ENCODE peak calls at places on chromosomes 3 and 15, in six cellular contexts. N is OCI-LY7; B is CD8-positive, alpha-beta T cell; D is CD4-positive, CD25-positive, alpha-beta regulatory T cell; C is psoas muscle; M is fibroblast of lung. R is an unnamed sample. For H3K9me3, the result is how much of the 10 kb centered on the place peaks cover.

GRCh38 chr3:14122301-14122700 is 2.4 kb downstream of the CHCHD4 start:
- DNase-seq in N (no peak), B (no peak), M (no peak), D (no peak), C (no peak), R (no peak)

GRCh38 chr3:8110966-8111798 is 390.4 kb upstream of the LMCD1 start:
- DNase-seq in C (no peak), D (peak), M (peak), N (peak), B (peak), R (peak)

GRCh38 chr3:21962456-21962855 is 211.4 kb upstream of the ZNF385D start:
- DNase-seq in N (no peak), C (no peak), D (no peak), B (no peak), M (peak), R (no peak)

GRCh38 chr3:160225181-160226025 is at the start of gene C3orf80:
- DNase-seq in D (peak), C (peak), B (peak), M (peak), N (peak), R (no peak)

GRCh38 chr3:145248928-145249327 is 912.1 kb downstream of the PLOD2 start:
- DNase-seq in C (no peak), B (no peak), D (no peak), M (no peak), N (no peak), R (no peak)

GRCh38 chr3:9837701-9838582 is 5.9 kb downstream of the RPUSD3 start:
- DNase-seq in B (no peak), M (no peak), N (no peak), D (no peak), C (no peak), R (no peak)

GRCh38 chr3:31733234-31733667 is 200.5 kb downstream of the STT3B start:
- DNase-seq in M (no peak), B (no peak), D (no peak), N (no peak), C (no peak), R (no peak)

GRCh38 chr15:69060041-69060481 is 45.6 kb downstream of the NOX5 start:
- DNase-seq in D (no peak), C (peak), B (no peak), M (no peak), N (no peak), R (no peak)

GRCh38 chr3:158842946-158843345 is 41.1 kb downstream of the MFSD1 start:
- DNase-seq in B (no peak), N (no peak), M (no peak), D (no peak), C (no peak), R (no peak)

GRCh38 chr3:25648107-25648535 is 16.6 kb downstream of the TOP2B start:
- DNase-seq in N (peak), M (peak), C (no peak), D (peak), B (peak), R (peak)

GRCh38 chr15:47794266-47794914 is 77.1 kb downstream of the SEMA6D start:
- DNase-seq in C (no peak), D (no peak), M (no peak), B (no peak), N (no peak), R (no peak)

GRCh38 chr3:20310629-20311028 is 124.6 kb upstream of the SGO1 start:
- DNase-seq in M (no peak), N (no peak), C (no peak), D (no peak), B (no peak), R (no peak)

GRCh38 chr3:127043041-127043641 is 60.2 kb downstream of the PLXNA1 start:
- DNase-seq in M (no peak), D (no peak), N (no peak), C (no peak), B (no peak), R (no peak)

GRCh38 chr3:150314248-150315027 is 93.7 kb upstream of the TSC22D2 start:
- DNase-seq in M (peak), N (no peak), C (no peak), B (no peak), D (no peak), R (no peak)

GRCh38 chr3:11375333-11376076 is 103.3 kb downstream of the ATG7 start:
- DNase-seq in N (no peak), B (no peak), D (no peak), M (peak), C (no peak), R (no peak)

GRCh38 chr3:126166009-126166408 is 14.4 kb downstream of the ALDH1L1 start:
- DNase-seq in M (no peak), C (no peak), N (no peak), D (no peak), B (no peak), R (no peak)

GRCh38 chr3:14806641-14807263 is 12.0 kb upstream of the FGD5 start:
- DNase-seq in D (no peak), N (no peak), M (peak), B (no peak), C (peak), R (no peak)

GRCh38 chr3:59873576-59874230 is 823.9 kb upstream of the CFAP20DC start:
- DNase-seq in B (no peak), N (no peak), D (no peak), C (no peak), M (no peak), R (no peak)

GRCh38 chr3:78732471-78732870 is 1035.3 kb downstream of the ROBO1 start:
- DNase-seq in N (no peak), M (no peak), B (no peak), D (no peak), C (no peak), R (no peak)

GRCh38 chr3:78867409-78868372 is 900.1 kb downstream of the ROBO1 start:
- DNase-seq in B (no peak), D (no peak), N (no peak), M (peak), C (no peak), R (no peak)

GRCh38 chr3:191397771-191398170 is 63.2 kb upstream of the PYDC2 start:
- DNase-seq in M (no peak), D (no peak), N (no peak), B (no peak), C (no peak), R (no peak)

GRCh38 chr3:106345353-106346027 is 476.7 kb upstream of the CBLB start:
- DNase-seq in B (no peak), D (no peak), N (no peak), C (no peak), M (peak), R (no peak)

GRCh38 chr3:30011237-30011803 is 595.1 kb upstream of the TGFBR2 start:
- DNase-seq in N (no peak), B (no peak), M (no peak), C (no peak), D (no peak), R (no peak)

GRCh38 chr3:64541803-64542202 is 146.0 kb downstream of the ADAMTS9 start:
- DNase-seq in B (no peak), D (no peak), M (no peak), C (no peak), N (no peak), R (no peak)

GRCh38 chr15:57375827-57376694 is at the start of gene CGNL1:
- DNase-seq in M (no peak), B (no peak), N (no peak), D (no peak), C (peak), R (no peak)

GRCh38 chr15:74845208-74845568 is 2.2 kb upstream of the ULK3 start:
- DNase-seq in B (peak), M (no peak), C (no peak), N (no peak), D (peak), R (peak)

GRCh38 chr3:15325228-15325627 is 7.2 kb downstream of the SH3BP5 start:
- DNase-seq in B (no peak), N (no peak), M (no peak), D (no peak), C (no peak), R (no peak)

GRCh38 chr15:76337047-76337738 is 620 bp downstream of the ISL2 start:
- DNase-seq in N (peak), D (peak), B (no peak), M (peak), C (no peak), R (no peak)

GRCh38 chr3:63309780-63310179 is 31.7 kb downstream of the SYNPR start:
- DNase-seq in D (no peak), C (no peak), M (no peak), B (no peak), N (no peak), R (no peak)

GRCh38 chr3:46629571-46630517 is 17.5 kb downstream of the FAM240A start:
- DNase-seq in D (peak), C (peak), M (peak), N (peak), B (peak), R (peak)

GRCh38 chr3:126474498-126475410 is 937 bp downstream of the ZXDC start:
- DNase-seq in N (peak), M (peak), D (peak), B (peak), C (peak), R (no peak)

GRCh38 chr3:174973465-174973864 is 114.3 kb downstream of the NAALADL2 start:
- DNase-seq in N (no peak), B (no peak), M (no peak), C (no peak), D (no peak), R (no peak)

GRCh38 chr15:52658955-52659354 is 20.2 kb downstream of the ATOSA start:
- DNase-seq in D (peak), N (no peak), B (peak), C (no peak), M (no peak), R (no peak)

GRCh38 chr15:39479916-39480315 is 101.0 kb upstream of the THBS1 start:
- DNase-seq in N (no peak), M (peak), C (no peak), B (no peak), D (no peak), R (no peak)

GRCh38 chr3:143973352-143974021 is 1.9 kb downstream of the DIPK2A start:
- DNase-seq in N (no peak), B (no peak), C (no peak), M (peak), D (no peak), R (no peak)

GRCh38 chr3:64022451-64023186 is 675 bp downstream of the PSMD6 start:
- DNase-seq in B (peak), M (no peak), D (no peak), C (peak), N (no peak), R (peak)

GRCh38 chr15:29029651-29030195 is 143.9 kb downstream of the APBA2 start:
- DNase-seq in N (no peak), D (no peak), M (no peak), C (no peak), B (no peak), R (no peak)

GRCh38 chr3:145427355-145427754 is 733.6 kb downstream of the PLOD2 start:
- DNase-seq in N (no peak), M (no peak), C (no peak), B (no peak), D (no peak), R (no peak)

GRCh38 chr3:117955196-117955595 is 1079.5 kb downstream of the IGSF11 start:
- DNase-seq in M (no peak), C (no peak), D (no peak), B (no peak), N (no peak), R (no peak)

GRCh38 chr3:163129287-163129686 is 1632.7 kb downstream of the OTOL1 start:
- DNase-seq in B (no peak), M (no peak), C (no peak), N (no peak), D (no peak), R (no peak)
- H3K9me3 ChIP-seq in B (under half), M (under half), C (under half), N (under half), D (under half), R (under half)

GRCh38 chr15:92878593-92879053 is 21.5 kb upstream of the CHD2 start:
- DNase-seq in C (no peak), D (no peak), B (no peak), M (no peak), N (peak), R (no peak)
- H3K27ac ChIP-seq in C (peak), D (no peak), B (no peak), M (no peak), N (peak), R (no peak)

DNA sequence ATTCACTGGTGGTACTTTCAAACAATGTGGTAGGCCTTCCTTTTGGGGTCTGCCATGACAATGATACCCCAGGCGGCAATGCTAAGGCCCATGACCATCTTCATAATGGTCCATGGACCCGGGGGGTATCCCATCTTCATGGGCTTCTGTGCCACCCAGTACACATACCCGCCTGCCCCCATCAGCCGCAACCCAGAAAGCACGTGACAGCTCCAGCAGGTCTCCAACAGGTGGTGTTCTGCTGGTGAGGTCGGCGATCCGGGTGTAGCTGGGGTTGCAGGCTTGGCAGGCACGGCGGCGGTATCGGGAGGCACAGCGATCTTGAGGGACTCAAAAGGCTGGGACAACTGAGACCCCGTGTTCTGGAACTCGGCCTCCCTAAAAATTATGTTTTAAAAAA is 214.5 kb downstream of the SNRPN start:
- DNase-seq in B (no peak), D (no peak), M (no peak), C (no peak), N (no peak), R (no peak)
- H3K9me3 ChIP-seq in B (under half), D (under half), M (under half), C (under half), N (under half), R (under half)

GRCh38 chr3:170424879-170425278 is 6.2 kb downstream of the CLDN11 start:
- DNase-seq in C (no peak), M (no peak), N (no peak), B (no peak), D (no peak), R (no peak)
- H3K27ac ChIP-seq in C (no peak), M (no peak), N (no peak), B (no peak), D (no peak), R (no peak)

GRCh38 chr3:141291610-141292345 is 60.2 kb downstream of the PXYLP1 start:
- DNase-seq in M (no peak), D (no peak), N (no peak), B (no peak), C (no peak), R (no peak)

GRCh38 chr3:141289228-141289772 is 57.7 kb downstream of the PXYLP1 start:
- DNase-seq in B (no peak), C (no peak), N (no peak), D (no peak), M (no peak), R (no peak)

GRCh38 chr3:141294300-141294699 is 62.7 kb downstream of the PXYLP1 start:
- DNase-seq in M (peak), C (no peak), D (no peak), B (no peak), N (no peak), R (no peak)

GRCh38 chr3:141292346-141293058 is 60.9 kb downstream of the PXYLP1 start:
- DNase-seq in B (no peak), N (no peak), D (no peak), M (no peak), C (no peak), R (no peak)

GRCh38 chr3:141294848-141295247 is 63.2 kb downstream of the PXYLP1 start:
- DNase-seq in M (peak), B (no peak), D (no peak), C (no peak), N (no peak), R (no peak)
- H3K9me3 ChIP-seq in M (under half), B (under half), D (under half), C (under half), N (under half), R (under half)

GRCh38 chr3:16884748-16885587 is at the start of gene PLCL2:
- DNase-seq in N (peak), M (peak), B (peak), C (peak), D (peak), R (peak)

GRCh38 chr3:16881896-16882645 is 2.7 kb upstream of the PLCL2 start:
- DNase-seq in D (no peak), C (peak), N (no peak), M (no peak), B (no peak), R (no peak)

GRCh38 chr3:16884084-16884747 is 539 bp upstream of the PLCL2 start:
- DNase-seq in D (peak), M (peak), B (peak), C (peak), N (peak), R (peak)

GRCh38 chr3:16883057-16883725 is 1.6 kb upstream of the PLCL2 start:
- DNase-seq in N (no peak), D (no peak), M (peak), C (no peak), B (no peak), R (no peak)

GRCh38 chr3:16883726-16884083 is 1.1 kb upstream of the PLCL2 start:
- DNase-seq in B (no peak), M (no peak), N (no peak), C (no peak), D (no peak), R (no peak)
- H3K27ac ChIP-seq in B (no peak), M (peak), N (no peak), C (peak), D (no peak), R (peak)

GRCh38 chr3:104547040-104547439 is 819.7 kb upstream of the ALCAM start:
- DNase-seq in D (no peak), N (no peak), C (no peak), M (no peak), B (no peak), R (no peak)

GRCh38 chr3:104549099-104549714 is 817.5 kb upstream of the ALCAM start:
- DNase-seq in C (no peak), N (no peak), B (no peak), D (no peak), M (no peak), R (no peak)

GRCh38 chr3:104548401-104548800 is 818.3 kb upstream of the ALCAM start:
- DNase-seq in B (no peak), N (no peak), C (no peak), M (no peak), D (no peak), R (no peak)

DNA sequence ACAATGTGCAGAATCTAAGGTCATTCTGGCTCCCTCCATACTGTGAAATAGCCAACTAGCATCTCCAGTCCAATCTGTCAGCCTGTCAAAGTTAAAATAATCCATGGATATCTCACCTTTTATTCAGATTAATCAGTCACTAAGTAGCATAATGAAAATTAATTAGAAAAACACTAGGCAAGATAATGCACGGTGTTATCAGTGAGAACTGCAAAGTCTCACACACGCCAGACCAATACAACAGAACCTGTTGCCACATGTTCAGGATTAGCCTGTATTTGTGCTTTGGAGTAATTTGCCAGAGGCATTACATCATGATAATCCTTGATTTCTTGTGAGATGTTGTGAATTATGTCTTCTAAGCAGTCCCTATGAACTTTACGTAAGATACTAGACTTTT is 820.4 kb upstream of the ALCAM start:
- DNase-seq in B (no peak), M (no peak), C (no peak), N (no peak), D (no peak), R (no peak)
- H3K9me3 ChIP-seq in B (under half), M (under half), C (under half), N (under half), D (under half), R (under half)